ENCODE peak calls at places on chromosomes 2 and 18, in four cellular contexts. O is cardiac fibroblast, S is stomach, Y is fibroblast of pulmonary artery. D is an unnamed sample.

GRCh38 chr18:77478619-77479018 is 229.0 kb downstream of the GALR1 start:
- DNase-seq in O (peak; percentile 57), S (no peak), Y (peak; percentile 31), D (peak; percentile 57)

GRCh38 chr2:65026640-65027464 is 29.4 kb upstream of the CEP68 start:
- DNase-seq in O (no peak), S (no peak), Y (no peak), D (no peak)

GRCh38 chr18:21303445-21303844 is 61.4 kb downstream of the GREB1L start:
- DNase-seq in Y (no peak), S (no peak), O (no peak), D (no peak)

GRCh38 chr2:175687465-175687864 is 314.6 kb downstream of the LNPK start:
- DNase-seq in S (no peak), Y (no peak), O (no peak), D (no peak)

GRCh38 chr2:18932864-18933263 is 343.5 kb upstream of the NT5C1B start:
- DNase-seq in S (no peak), O (no peak), Y (peak; percentile 23), D (no peak)

GRCh38 chr18:45727068-45727467 is 3.1 kb downstream of the SLC14A1 start:
- DNase-seq in Y (no peak), S (no peak), O (no peak), D (no peak)

GRCh38 chr2:14292964-14293363 is 339.6 kb upstream of the LRATD1 start:
- DNase-seq in Y (no peak), S (no peak), O (no peak), D (no peak)

GRCh38 chr2:42234056-42234455 is 64.9 kb downstream of the EML4 start:
- DNase-seq in O (peak; percentile 72), Y (peak; percentile 73), S (no peak), D (no peak)

GRCh38 chr18:62210138-62210537 is 23.1 kb downstream of the RELCH start:
- DNase-seq in O (no peak), Y (no peak), S (no peak), D (no peak)

GRCh38 chr2:148614332-148615049 is 30.1 kb upstream of the EPC2 start:
- DNase-seq in Y (peak; percentile 14), O (peak; percentile 46), S (no peak), D (peak; percentile 4)

GRCh38 chr2:238585836-238586821 is 159.4 kb downstream of the ASB1 start:
- DNase-seq in O (no peak), Y (no peak), S (peak; percentile 22), D (no peak)

GRCh38 chr2:205358351-205358815 is 323.9 kb upstream of the NRP2 start:
- DNase-seq in Y (peak; percentile 49), S (no peak), O (peak; percentile 13), D (no peak)

GRCh38 chr2:98839292-98839691 is 96.7 kb downstream of the CRACDL start:
- DNase-seq in O (no peak), Y (peak; percentile 8), S (no peak), D (peak; percentile 43)

GRCh38 chr2:219758907-219759680 is 131.7 kb downstream of the SLC4A3 start:
- DNase-seq in O (no peak), Y (no peak), S (no peak), D (no peak)

GRCh38 chr18:3525870-3526420 is 76.0 kb downstream of the TGIF1 start:
- DNase-seq in Y (no peak), S (no peak), O (no peak), D (peak; percentile 28)

GRCh38 chr18:31143025-31143424 is 19.6 kb downstream of the DSC1 start:
- DNase-seq in S (no peak), Y (no peak), O (no peak), D (no peak)

GRCh38 chr2:20439193-20439475 is 7.7 kb upstream of the RHOB start:
- DNase-seq in S (peak; percentile 55), Y (peak; percentile 53), O (no peak), D (no peak)

GRCh38 chr18:78814321-78814720 is 165.3 kb upstream of the SALL3 start:
- DNase-seq in O (no peak), Y (no peak), S (no peak), D (no peak)

GRCh38 chr2:61178603-61179545 is 16.9 kb downstream of the C2orf74 start:
- DNase-seq in Y (peak; percentile 27), S (no peak), O (peak; percentile 16), D (no peak)

GRCh38 chr2:18976112-18976961 is 382.1 kb downstream of the OSR1 start:
- DNase-seq in O (peak; percentile 80), S (no peak), Y (peak; percentile 78), D (peak; percentile 93)

GRCh38 chr2:114119846-114120348 is 230.0 kb downstream of the ACTR3 start:
- DNase-seq in O (no peak), S (no peak), Y (no peak), D (no peak)

GRCh38 chr2:86695053-86695691 is 24.9 kb upstream of the RMND5A start:
- DNase-seq in S (peak; percentile 44), O (no peak), Y (no peak), D (no peak)

GRCh38 chr2:188609321-188610049 is 317.8 kb downstream of the GULP1 start:
- DNase-seq in S (no peak), Y (peak; percentile 56), O (peak; percentile 62), D (peak; percentile 41)

GRCh38 chr2:47898089-47898731 is 8.1 kb downstream of the FBXO11 start:
- DNase-seq in O (no peak), S (no peak), Y (no peak), D (no peak)

GRCh38 chr2:46852598-46852997 is 63.0 kb downstream of the MCFD2 start:
- DNase-seq in S (no peak), Y (no peak), O (no peak), D (no peak)

GRCh38 chr2:28557389-28558119 is 61.7 kb downstream of the PLB1 start:
- DNase-seq in Y (peak; percentile 51), O (peak; percentile 46), S (no peak), D (no peak)

GRCh38 chr18:75075016-75075305 is 134.0 kb downstream of the PTGR3 start:
- DNase-seq in O (no peak), Y (no peak), S (no peak), D (no peak)

GRCh38 chr2:86383844-86384243 is 46.4 kb upstream of the REEP1 start:
- DNase-seq in S (no peak), O (peak; percentile 75), Y (peak; percentile 88), D (peak; percentile 64)

GRCh38 chr2:169775765-169776482 is 22.7 kb upstream of the SSB start:
- DNase-seq in Y (no peak), O (peak; percentile 10), S (no peak), D (no peak)

GRCh38 chr2:20044778-20045177 is 6.7 kb downstream of the LAPTM4A start:
- DNase-seq in O (no peak), S (no peak), Y (no peak), D (no peak)

GRCh38 chr2:239093487-239093886 is 245.6 kb downstream of the TWIST2 start:
- DNase-seq in S (no peak), Y (no peak), O (no peak), D (no peak)

GRCh38 chr18:45221363-45221762 is 393.9 kb upstream of the SLC14A2 start:
- DNase-seq in Y (peak; percentile 3), S (no peak), O (peak; percentile 14), D (no peak)

DNA sequence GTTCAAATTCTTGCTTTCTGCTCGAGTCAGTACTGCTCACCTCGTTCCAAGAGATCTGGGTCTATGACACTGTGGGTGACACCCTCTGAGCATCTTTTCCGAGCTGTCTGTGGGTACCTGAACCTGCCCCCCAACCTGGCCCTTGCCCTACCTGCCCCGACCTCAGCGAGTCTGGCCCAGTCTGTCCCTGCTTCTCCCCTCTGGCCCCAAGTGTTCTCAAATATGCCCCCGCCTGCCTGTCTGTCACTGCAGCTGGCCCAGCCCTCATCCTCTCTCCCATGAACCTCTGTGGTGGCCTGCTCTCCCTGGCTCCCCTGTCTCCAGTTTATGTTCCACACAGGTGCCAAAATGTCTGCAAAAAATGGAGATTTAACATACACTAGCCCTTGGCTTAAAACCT is 11.8 kb downstream of the IL1R1 start:
- DNase-seq in S (no peak), O (no peak), Y (no peak), D (no peak)
- H3K4me3 ChIP-seq in S (no peak overlapping the region), O (no peak overlapping the region), Y (no peak overlapping the region), D (no peak overlapping the region)

GRCh38 chr2:241551599-241551997 is 6.9 kb upstream of the BOK start:
- DNase-seq in S (no peak), O (no peak), Y (no peak), D (no peak)

GRCh38 chr2:241553512-241553830 is 5.1 kb upstream of the BOK start:
- DNase-seq in Y (no peak), S (no peak), O (no peak), D (no peak)

GRCh38 chr2:241550616-241551580 is 7.6 kb upstream of the BOK start:
- DNase-seq in S (no peak), O (no peak), Y (no peak), D (no peak)

GRCh38 chr2:241553981-241554380 is 4.6 kb upstream of the BOK start:
- DNase-seq in S (no peak), O (no peak), Y (no peak), D (no peak)

DNA sequence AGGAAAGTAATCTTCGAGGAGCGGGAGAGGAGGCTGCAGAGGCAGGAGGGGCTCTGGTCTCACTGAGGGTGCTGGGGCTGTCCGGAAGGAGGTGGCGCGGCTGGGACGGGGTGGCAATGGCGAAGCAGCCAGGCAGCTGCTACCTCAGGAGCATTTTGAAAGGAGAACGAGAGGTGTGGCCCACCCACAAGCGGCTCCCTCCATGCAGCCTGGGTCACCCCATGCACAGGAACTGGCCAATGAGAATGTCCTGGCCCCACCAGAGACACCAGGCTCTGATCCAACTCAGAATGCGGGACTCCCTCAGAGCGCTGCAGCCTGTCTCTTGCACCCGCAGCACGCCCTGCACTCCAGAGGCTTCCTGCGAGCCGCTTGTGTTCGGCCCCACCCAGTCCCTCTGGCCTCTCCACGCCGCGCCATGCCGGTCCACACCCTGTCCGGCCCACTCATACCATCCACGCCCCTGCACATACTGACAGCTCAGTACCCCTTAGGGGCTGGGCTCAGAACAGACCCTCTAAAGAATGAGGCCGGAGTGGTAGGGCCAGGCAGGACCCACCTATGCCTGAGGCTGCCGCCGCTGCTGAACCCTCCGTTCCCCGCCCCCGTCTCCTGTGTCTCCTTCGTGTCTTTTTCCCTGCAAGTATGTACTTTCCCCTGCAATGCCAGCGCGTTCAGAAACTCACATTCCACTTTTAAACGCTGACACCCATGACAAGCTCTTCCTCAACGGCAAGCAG is 6.4 kb upstream of the BOK start:
- DNase-seq in Y (no peak), O (no peak), S (no peak), D (no peak)
- H3K4me3 ChIP-seq in Y (no peak overlapping the region), O (no peak overlapping the region), S (peak overlapping the region; percentile 3), D (no peak overlapping the region)

DNA sequence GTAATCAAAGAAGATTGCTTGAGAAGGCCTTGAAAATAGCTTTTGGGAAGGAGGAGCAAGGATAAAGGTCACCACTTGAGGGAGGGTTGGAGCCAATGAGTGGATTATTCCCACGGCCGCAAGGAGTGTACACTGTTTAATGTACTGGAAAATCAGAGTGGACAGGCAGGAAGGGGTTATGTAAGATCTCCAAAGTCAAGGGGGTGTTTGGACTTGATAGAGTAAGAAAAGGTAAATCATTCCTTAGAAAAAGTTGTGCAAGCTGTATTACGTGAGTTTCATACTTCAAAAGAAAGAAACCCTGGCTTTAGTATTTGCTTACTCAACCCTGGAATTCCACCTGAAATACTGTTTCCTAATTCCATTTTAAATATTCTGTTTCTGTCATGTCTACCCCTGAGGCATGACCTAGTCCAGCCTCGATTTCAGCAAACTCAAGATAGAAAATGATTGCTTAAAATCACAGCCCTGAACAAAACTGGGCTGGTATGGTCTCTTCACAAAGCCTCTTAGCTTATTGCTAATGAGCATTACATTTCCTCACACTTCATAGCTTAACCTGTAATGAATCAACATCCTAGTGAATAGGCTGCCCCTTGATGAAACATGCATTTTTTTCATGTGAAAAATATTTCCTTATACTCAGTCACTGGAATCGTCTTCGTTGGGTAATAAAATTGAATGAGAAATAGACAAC is 1.1 kb downstream of the MREG start:
- DNase-seq in S (no peak), Y (no peak), O (no peak), D (no peak)
- H3K4me3 ChIP-seq in S (peak overlapping the region; percentile 84), Y (peak overlapping the region; percentile 61), O (no peak overlapping the region), D (peak overlapping the region; percentile 69)

GRCh38 chr2:26251893-26252292 is 7.2 kb downstream of the HADHB start:
- DNase-seq in Y (peak; percentile 37), O (peak; percentile 70), S (peak; percentile 39), D (no peak)

GRCh38 chr2:26255735-26256384 is 11.1 kb downstream of the HADHB start:
- DNase-seq in O (no peak), Y (no peak), S (no peak), D (no peak)
- H3K4me3 ChIP-seq in O (no peak overlapping the region), Y (no peak overlapping the region), S (no peak overlapping the region), D (no peak overlapping the region)

D was measured in skeletal muscle cell.